ENCODE peak calls at places on chromosomes 16 and 17, in seven cellular contexts. One of them, this sample, is unnamed. For H3K4me1, the result is how much of the 10 kb centered on the place peaks cover.

GRCh38 chr17:63995626-63996025 is 2.5 kb upstream of the PRR29 start:
- DNase-seq in Peyer's patch: no peak
- DNase-seq in cardiac muscle cell: no peak
- DNase-seq in stomach: no peak
- DNase-seq in ovary: no peak
- DNase-seq in heart right ventricle: no peak
- DNase-seq in left ventricle myocardium inferior: peak
- DNase-seq in this sample: no peak

GRCh38 chr17:16920628-16921020 is 51.3 kb downstream of the TNFRSF13B start:
- DNase-seq in Peyer's patch: no peak
- DNase-seq in cardiac muscle cell: no peak
- DNase-seq in stomach: no peak
- DNase-seq in ovary: no peak
- DNase-seq in heart right ventricle: no peak
- DNase-seq in left ventricle myocardium inferior: peak
- DNase-seq in this sample: no peak

GRCh38 chr17:69593716-69594115 is 179.2 kb downstream of the MAP2K6 start:
- DNase-seq in Peyer's patch: no peak
- DNase-seq in cardiac muscle cell: no peak
- DNase-seq in stomach: no peak
- DNase-seq in ovary: no peak
- DNase-seq in heart right ventricle: no peak
- DNase-seq in left ventricle myocardium inferior: no peak
- DNase-seq in this sample: no peak

GRCh38 chr17:39197380-39198185 is at the start of gene CACNB1:
- DNase-seq in Peyer's patch: peak
- DNase-seq in cardiac muscle cell: peak
- DNase-seq in stomach: peak
- DNase-seq in ovary: peak
- DNase-seq in heart right ventricle: peak
- DNase-seq in left ventricle myocardium inferior: peak
- DNase-seq in this sample: peak

GRCh38 chr17:59428896-59429460 is 97.5 kb downstream of the YPEL2 start:
- DNase-seq in Peyer's patch: no peak
- DNase-seq in cardiac muscle cell: no peak
- DNase-seq in stomach: no peak
- DNase-seq in ovary: no peak
- DNase-seq in heart right ventricle: no peak
- DNase-seq in left ventricle myocardium inferior: no peak
- DNase-seq in this sample: no peak

GRCh38 chr16:79001156-79001997 is 599.2 kb downstream of the MAF start:
- DNase-seq in Peyer's patch: no peak
- DNase-seq in cardiac muscle cell: peak
- DNase-seq in stomach: no peak
- DNase-seq in ovary: no peak
- DNase-seq in heart right ventricle: no peak
- DNase-seq in left ventricle myocardium inferior: no peak
- DNase-seq in this sample: no peak

GRCh38 chr17:57935833-57936807 is 19.1 kb downstream of the CUEDC1 start:
- DNase-seq in Peyer's patch: no peak
- DNase-seq in cardiac muscle cell: peak
- DNase-seq in stomach: no peak
- DNase-seq in ovary: peak
- DNase-seq in heart right ventricle: peak
- DNase-seq in left ventricle myocardium inferior: peak
- DNase-seq in this sample: peak

GRCh38 chr16:30609002-30609927 is 924 bp downstream of the ZNF689 start:
- DNase-seq in Peyer's patch: no peak
- DNase-seq in cardiac muscle cell: peak
- DNase-seq in stomach: peak
- DNase-seq in ovary: peak
- DNase-seq in heart right ventricle: peak
- DNase-seq in left ventricle myocardium inferior: peak
- DNase-seq in this sample: peak

GRCh38 chr16:67893791-67894399 is 841 bp downstream of the PSKH1 start:
- DNase-seq in Peyer's patch: no peak
- DNase-seq in cardiac muscle cell: no peak
- DNase-seq in stomach: no peak
- DNase-seq in ovary: no peak
- DNase-seq in heart right ventricle: no peak
- DNase-seq in left ventricle myocardium inferior: no peak
- DNase-seq in this sample: no peak

GRCh38 chr17:17171991-17172939 is 33.9 kb downstream of the PLD6 start:
- DNase-seq in Peyer's patch: no peak
- DNase-seq in cardiac muscle cell: no peak
- DNase-seq in stomach: no peak
- DNase-seq in ovary: no peak
- DNase-seq in heart right ventricle: peak
- DNase-seq in left ventricle myocardium inferior: peak
- DNase-seq in this sample: peak

GRCh38 chr16:89298826-89299225 is 81.3 kb downstream of the ZNF778 start:
- DNase-seq in Peyer's patch: no peak
- DNase-seq in cardiac muscle cell: no peak
- DNase-seq in stomach: no peak
- DNase-seq in ovary: no peak
- DNase-seq in heart right ventricle: no peak
- DNase-seq in left ventricle myocardium inferior: no peak
- DNase-seq in this sample: no peak

GRCh38 chr16:89295915-89296314 is 78.4 kb downstream of the ZNF778 start:
- DNase-seq in Peyer's patch: no peak
- DNase-seq in cardiac muscle cell: no peak
- DNase-seq in stomach: no peak
- DNase-seq in ovary: no peak
- DNase-seq in heart right ventricle: no peak
- DNase-seq in left ventricle myocardium inferior: no peak
- DNase-seq in this sample: peak

GRCh38 chr16:89297870-89298545 is 80.5 kb downstream of the ZNF778 start:
- DNase-seq in Peyer's patch: no peak
- DNase-seq in cardiac muscle cell: no peak
- DNase-seq in stomach: no peak
- DNase-seq in ovary: no peak
- DNase-seq in heart right ventricle: no peak
- DNase-seq in left ventricle myocardium inferior: no peak
- DNase-seq in this sample: no peak

GRCh38 chr16:89295071-89295900 is 77.8 kb downstream of the ZNF778 start:
- DNase-seq in Peyer's patch: no peak
- DNase-seq in cardiac muscle cell: no peak
- DNase-seq in stomach: no peak
- DNase-seq in ovary: no peak
- DNase-seq in heart right ventricle: no peak
- DNase-seq in left ventricle myocardium inferior: no peak
- DNase-seq in this sample: no peak

DNA sequence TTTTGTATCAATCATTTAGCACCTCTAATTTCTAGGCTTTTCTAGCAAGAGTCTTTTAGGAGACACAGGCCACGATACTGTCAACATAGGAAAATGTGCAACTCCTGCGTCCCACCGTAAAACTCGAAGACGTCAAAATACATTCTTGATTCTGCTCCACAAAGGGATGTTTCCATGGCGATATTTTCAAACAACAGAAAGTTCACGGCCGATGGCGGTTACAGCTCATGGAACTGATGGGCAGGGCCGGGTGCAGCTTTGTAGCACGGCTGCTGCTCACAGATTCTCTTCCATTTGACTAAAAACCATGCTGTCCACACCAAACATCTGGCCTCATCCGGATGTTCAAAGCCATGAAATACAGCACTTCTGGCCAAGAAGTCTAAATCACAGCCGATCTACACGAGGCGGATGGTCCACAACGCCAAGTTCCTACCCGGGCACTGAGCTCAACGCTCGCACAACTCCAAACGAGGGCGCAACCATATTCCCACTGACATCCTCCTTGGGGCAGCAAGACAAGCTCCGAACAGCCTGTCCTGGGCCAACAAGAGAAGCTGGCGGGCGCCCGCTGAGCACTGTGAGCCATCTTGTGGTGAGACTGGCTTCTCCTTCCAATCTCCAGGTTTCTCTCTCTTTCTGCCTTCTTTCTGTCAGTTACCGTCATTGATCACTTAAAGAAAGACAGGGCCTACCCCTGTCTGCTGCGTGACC is 79.8 kb downstream of the ZNF778 start:
- DNase-seq in Peyer's patch: no peak
- DNase-seq in cardiac muscle cell: no peak
- DNase-seq in stomach: no peak
- DNase-seq in ovary: peak
- DNase-seq in heart right ventricle: no peak
- DNase-seq in left ventricle myocardium inferior: no peak
- DNase-seq in this sample: no peak
- H3K4me1 ChIP-seq in Peyer's patch: under half
- H3K4me1 ChIP-seq in cardiac muscle cell: under half
- H3K4me1 ChIP-seq in stomach: under half
- H3K4me1 ChIP-seq in ovary: half or more
- H3K4me1 ChIP-seq in heart right ventricle: half or more
- H3K4me1 ChIP-seq in left ventricle myocardium inferior: half or more
- H3K4me1 ChIP-seq in this sample: under half

DNA sequence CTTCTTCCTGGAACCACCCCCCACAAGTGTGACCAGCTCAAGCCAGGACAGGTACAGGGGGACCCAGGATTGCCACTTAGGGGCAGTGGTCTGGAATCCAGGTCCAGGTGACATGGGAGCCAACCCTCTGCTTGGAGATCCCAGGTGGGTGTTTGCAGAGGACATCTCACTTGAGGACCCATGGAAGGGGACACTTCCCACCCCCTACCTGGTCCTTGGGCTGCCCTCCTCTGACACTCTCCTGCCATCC is 145.5 kb downstream of the SEC14L1 start:
- DNase-seq in Peyer's patch: no peak
- DNase-seq in cardiac muscle cell: no peak
- DNase-seq in stomach: no peak
- DNase-seq in ovary: no peak
- DNase-seq in heart right ventricle: no peak
- DNase-seq in left ventricle myocardium inferior: no peak
- DNase-seq in this sample: no peak
- H3K4me1 ChIP-seq in Peyer's patch: under half
- H3K4me1 ChIP-seq in cardiac muscle cell: under half
- H3K4me1 ChIP-seq in stomach: under half
- H3K4me1 ChIP-seq in ovary: under half
- H3K4me1 ChIP-seq in heart right ventricle: under half
- H3K4me1 ChIP-seq in left ventricle myocardium inferior: under half
- H3K4me1 ChIP-seq in this sample: under half

GRCh38 chr17:7011415-7011814 is 1.0 kb upstream of the RNASEK start:
- DNase-seq in Peyer's patch: no peak
- DNase-seq in cardiac muscle cell: no peak
- DNase-seq in stomach: no peak
- DNase-seq in ovary: no peak
- DNase-seq in heart right ventricle: no peak
- DNase-seq in left ventricle myocardium inferior: no peak
- DNase-seq in this sample: peak
- H3K4me1 ChIP-seq in Peyer's patch: under half
- H3K4me1 ChIP-seq in cardiac muscle cell: under half
- H3K4me1 ChIP-seq in stomach: under half
- H3K4me1 ChIP-seq in ovary: under half
- H3K4me1 ChIP-seq in heart right ventricle: half or more
- H3K4me1 ChIP-seq in left ventricle myocardium inferior: half or more
- H3K4me1 ChIP-seq in this sample: under half

GRCh38 chr16:85517780-85518179 is 95.3 kb upstream of the GSE1 start:
- DNase-seq in Peyer's patch: no peak
- DNase-seq in cardiac muscle cell: no peak
- DNase-seq in stomach: no peak
- DNase-seq in ovary: no peak
- DNase-seq in heart right ventricle: no peak
- DNase-seq in left ventricle myocardium inferior: no peak
- DNase-seq in this sample: no peak

GRCh38 chr16:85517154-85517553 is 96.0 kb upstream of the GSE1 start:
- DNase-seq in Peyer's patch: no peak
- DNase-seq in cardiac muscle cell: no peak
- DNase-seq in stomach: no peak
- DNase-seq in ovary: no peak
- DNase-seq in heart right ventricle: no peak
- DNase-seq in left ventricle myocardium inferior: no peak
- DNase-seq in this sample: no peak

GRCh38 chr16:85519540-85520231 is 93.4 kb upstream of the GSE1 start:
- DNase-seq in Peyer's patch: no peak
- DNase-seq in cardiac muscle cell: no peak
- DNase-seq in stomach: no peak
- DNase-seq in ovary: no peak
- DNase-seq in heart right ventricle: no peak
- DNase-seq in left ventricle myocardium inferior: no peak
- DNase-seq in this sample: no peak

GRCh38 chr16:85520853-85521736 is 92.0 kb upstream of the GSE1 start:
- DNase-seq in Peyer's patch: peak
- DNase-seq in cardiac muscle cell: no peak
- DNase-seq in stomach: peak
- DNase-seq in ovary: no peak
- DNase-seq in heart right ventricle: no peak
- DNase-seq in left ventricle myocardium inferior: no peak
- DNase-seq in this sample: no peak

GRCh38 chr16:85518398-85519049 is 94.6 kb upstream of the GSE1 start:
- DNase-seq in Peyer's patch: no peak
- DNase-seq in cardiac muscle cell: no peak
- DNase-seq in stomach: no peak
- DNase-seq in ovary: no peak
- DNase-seq in heart right ventricle: no peak
- DNase-seq in left ventricle myocardium inferior: no peak
- DNase-seq in this sample: no peak
- H3K4me1 ChIP-seq in Peyer's patch: under half
- H3K4me1 ChIP-seq in cardiac muscle cell: under half
- H3K4me1 ChIP-seq in stomach: half or more
- H3K4me1 ChIP-seq in ovary: under half
- H3K4me1 ChIP-seq in heart right ventricle: under half
- H3K4me1 ChIP-seq in left ventricle myocardium inferior: under half
- H3K4me1 ChIP-seq in this sample: under half

DNA sequence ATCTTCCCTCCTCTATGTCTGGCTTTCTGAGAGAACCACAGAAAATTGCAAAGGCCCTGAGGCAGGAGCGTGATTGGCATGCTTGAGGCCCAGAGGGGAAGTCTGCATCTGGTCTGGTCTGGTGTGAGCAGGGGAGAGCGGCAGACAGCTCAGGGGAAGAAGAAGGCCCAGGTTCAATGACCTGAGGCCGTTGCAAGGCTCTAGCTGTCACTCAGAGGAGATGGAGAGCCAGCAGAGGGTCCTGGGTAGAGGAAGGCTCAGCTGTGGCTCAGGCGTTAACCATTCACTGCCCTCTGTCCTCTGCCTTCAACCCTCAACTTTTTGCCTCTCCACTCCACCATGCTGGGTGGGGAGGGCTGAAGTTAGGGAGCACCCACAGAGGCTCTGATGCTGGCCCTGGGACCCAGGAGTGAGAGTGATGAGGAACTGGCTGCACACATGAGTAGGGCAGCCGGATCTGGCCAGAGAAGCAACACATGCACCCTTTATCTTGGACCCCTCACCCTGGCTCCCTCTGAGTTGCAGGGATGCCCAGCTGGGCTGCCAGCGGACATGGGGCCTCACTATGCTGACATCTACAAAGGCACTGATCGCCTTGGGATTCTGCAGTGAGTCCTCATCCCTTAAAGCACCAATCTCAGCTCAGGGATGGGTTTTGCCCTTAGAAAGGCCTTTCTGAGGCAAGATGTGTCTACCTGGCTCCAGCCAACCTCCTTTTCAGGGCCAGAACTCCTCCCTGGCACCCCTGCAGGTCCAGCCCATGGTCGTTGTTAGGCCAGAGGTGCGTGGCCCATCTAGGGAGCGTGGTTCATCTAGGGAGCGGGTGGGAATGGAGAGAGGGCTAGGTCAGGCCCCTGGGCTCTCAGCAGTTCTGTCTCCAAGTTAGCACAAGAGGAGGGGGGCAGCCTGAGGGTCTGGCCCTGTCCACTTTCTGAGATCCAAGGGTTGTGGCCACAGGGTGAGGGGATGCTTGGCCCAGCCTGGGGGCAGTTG is 7.7 kb upstream of the KRTAP17-1 start:
- DNase-seq in Peyer's patch: no peak
- DNase-seq in cardiac muscle cell: no peak
- DNase-seq in stomach: no peak
- DNase-seq in ovary: no peak
- DNase-seq in heart right ventricle: no peak
- DNase-seq in left ventricle myocardium inferior: no peak
- DNase-seq in this sample: no peak
- H3K4me1 ChIP-seq in Peyer's patch: under half
- H3K4me1 ChIP-seq in cardiac muscle cell: under half
- H3K4me1 ChIP-seq in stomach: under half
- H3K4me1 ChIP-seq in ovary: under half
- H3K4me1 ChIP-seq in heart right ventricle: under half
- H3K4me1 ChIP-seq in left ventricle myocardium inferior: under half
- H3K4me1 ChIP-seq in this sample: under half

This sample was measured in psoas muscle.